ENCODE peak calls at places on chromosomes 12 and 14, in six cellular contexts. U is mammary epithelial cell, Y is lung, V is AG04450, H is fibroblast of pulmonary artery, X is K562. F is an unnamed sample.

GRCh38 chr12:51976376-51977160 is 25.1 kb downstream of the ACVR1B start:
- DNase-seq in H (peak; percentile 97), Y (no peak), V (no peak), X (no peak), U (no peak), F (peak; percentile 26)

GRCh38 chr14:74980746-74981661 is 21.7 kb upstream of the EIF2B2 start:
- DNase-seq in U (no peak), H (peak; percentile 45), V (no peak), X (no peak), Y (no peak), F (peak; percentile 42)

GRCh38 chr14:66000771-66001170 is 485.4 kb upstream of the CCDC196 start:
- DNase-seq in Y (no peak), H (no peak), U (peak; percentile 28), X (no peak), V (no peak), F (peak; percentile 65)

GRCh38 chr12:53004178-53004577 is 2.1 kb upstream of the EIF4B start:
- DNase-seq in H (peak; percentile 21), V (no peak), X (no peak), Y (no peak), U (no peak), F (peak; percentile 53)

GRCh38 chr12:54052745-54053624 is 650 bp upstream of the HOXC4 start:
- DNase-seq in V (no peak), U (no peak), H (no peak), Y (no peak), X (no peak), F (no peak)

GRCh38 chr12:131910302-131911110 is 16.1 kb downstream of the ULK1 start:
- DNase-seq in V (no peak), X (no peak), Y (no peak), H (no peak), U (no peak), F (no peak)

GRCh38 chr12:98893601-98894411 is 248.7 kb downstream of the APAF1 start:
- DNase-seq in Y (no peak), X (no peak), U (no peak), V (no peak), H (no peak), F (no peak)

GRCh38 chr12:51621155-51621922 is 30.3 kb downstream of the SCN8A start:
- DNase-seq in H (peak; percentile 65), U (no peak), V (no peak), X (no peak), Y (no peak), F (no peak)

GRCh38 chr12:92301329-92301728 is 155.7 kb upstream of the BTG1 start:
- DNase-seq in U (no peak), Y (no peak), V (no peak), X (no peak), H (no peak), F (no peak)

GRCh38 chr14:90300649-90301048 is 31.1 kb downstream of the NRDE2 start:
- DNase-seq in X (no peak), U (no peak), H (peak; percentile 46), Y (no peak), V (no peak), F (no peak)

GRCh38 chr12:49367381-49368239 is at the start of gene SPATS2:
- DNase-seq in U (no peak), V (no peak), Y (peak; percentile 91), H (peak; percentile 49), X (peak; percentile 96), F (no peak)

GRCh38 chr14:78840898-78841297 is 670.7 kb downstream of the NRXN3 start:
- DNase-seq in Y (no peak), U (no peak), H (no peak), X (no peak), V (no peak), F (no peak)

GRCh38 chr14:77024171-77024627 is 4.3 kb downstream of the IRF2BPL start:
- DNase-seq in H (peak; percentile 59), X (peak; percentile 40), V (no peak), Y (no peak), U (peak; percentile 65), F (no peak)

GRCh38 chr14:32244404-32244803 is 41.3 kb upstream of the RNU6-8 start:
- DNase-seq in U (no peak), X (no peak), V (no peak), Y (no peak), H (peak; percentile 19), F (no peak)

DNA sequence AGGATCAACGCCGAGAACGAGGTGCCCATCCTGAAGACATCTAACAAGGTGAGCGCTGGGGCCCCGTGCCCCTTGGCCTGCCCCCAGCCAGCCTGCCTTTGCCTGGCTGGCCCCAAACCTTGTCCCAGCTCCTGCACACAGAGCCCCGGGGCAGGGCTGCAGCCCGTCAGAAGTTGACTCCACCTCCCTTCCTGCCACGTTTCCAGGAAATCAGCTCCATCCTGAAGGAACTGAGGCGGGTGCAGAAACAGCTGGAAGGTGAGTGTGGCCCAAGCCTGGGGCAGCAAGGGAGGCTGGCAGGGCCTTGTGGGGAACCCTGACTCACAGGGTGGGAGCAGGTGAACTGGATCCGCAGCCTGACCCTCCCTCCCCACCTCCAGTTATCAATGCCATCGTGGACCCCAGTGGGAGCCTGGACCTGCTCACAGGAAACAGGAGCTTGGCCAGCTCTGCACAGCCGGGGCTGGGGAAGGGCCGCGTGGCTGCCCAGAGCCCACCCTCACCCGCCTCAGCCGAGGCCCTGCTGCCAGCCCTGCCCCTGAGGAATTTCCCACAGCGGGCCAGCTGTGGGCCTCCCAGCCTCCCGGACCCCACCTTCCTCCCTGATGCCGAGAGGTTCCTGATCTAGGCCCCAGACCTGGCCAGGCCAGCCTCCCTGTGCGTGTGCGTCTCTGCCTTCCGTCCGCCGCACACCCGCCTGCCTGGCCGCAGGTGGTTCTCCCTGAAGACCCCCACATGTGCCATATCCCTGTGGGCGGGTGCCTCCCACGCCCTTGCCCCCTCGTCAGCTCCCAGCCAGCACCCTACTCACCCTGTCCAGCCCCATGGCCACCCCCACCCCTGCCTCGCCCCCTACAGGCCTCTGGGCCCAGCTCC is 29.5 kb downstream of the CEP170B start:
- DNase-seq in H (no peak), U (no peak), V (no peak), Y (no peak), X (no peak), F (no peak)
- TF ChIP-seq CTCF in H (no peak), U (no peak), V (no peak), Y (no peak), X (peak; percentile 2), F (no peak)

DNA sequence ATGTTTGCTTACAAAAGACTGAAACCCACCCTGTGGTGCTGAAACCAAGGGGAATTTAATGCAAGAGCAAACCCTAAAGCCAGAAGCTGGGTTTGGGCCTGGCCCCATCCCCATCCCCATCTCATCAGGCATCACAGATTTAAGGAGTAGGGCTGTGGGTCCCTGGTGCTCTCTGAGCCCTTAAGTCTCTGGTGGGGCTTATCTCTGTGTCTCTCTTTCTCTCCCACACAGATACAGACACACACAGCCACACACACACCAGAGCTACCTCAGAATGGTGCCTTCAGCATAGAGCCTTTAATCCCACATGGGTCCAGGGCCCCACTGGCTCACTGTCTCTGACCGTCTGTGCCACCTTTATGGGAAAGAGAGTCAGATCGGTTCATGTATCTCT is 237.0 kb downstream of the SLC41A2 start:
- DNase-seq in U (no peak), Y (no peak), V (no peak), H (no peak), X (no peak), F (no peak)
- H3K4me3 ChIP-seq in U (no peak overlapping the region), Y (no peak overlapping the region), V (no peak overlapping the region), H (no peak overlapping the region), X (no peak overlapping the region), F (no peak overlapping the region)

GRCh38 chr14:39016733-39017095 is 86.3 kb downstream of the SEC23A start:
- DNase-seq in H (no peak), Y (no peak), X (no peak), U (no peak), V (no peak), F (no peak)
- TF ChIP-seq CTCF in H (no peak), Y (no peak), X (no peak), U (no peak), V (no peak), F (no peak)

GRCh38 chr14:104202259-104203070 is 64.1 kb downstream of the KIF26A start:
- DNase-seq in H (no peak), X (no peak), U (no peak), V (no peak), Y (peak; percentile 50), F (no peak)

GRCh38 chr14:104201496-104201895 is 63.1 kb downstream of the KIF26A start:
- DNase-seq in U (no peak), Y (no peak), H (no peak), V (no peak), X (no peak), F (no peak)

GRCh38 chr14:104199266-104199665 is 60.9 kb downstream of the KIF26A start:
- DNase-seq in Y (no peak), U (no peak), X (no peak), V (no peak), H (no peak), F (no peak)

GRCh38 chr14:104200591-104200990 is 62.2 kb downstream of the KIF26A start:
- DNase-seq in H (no peak), Y (no peak), V (no peak), U (no peak), X (no peak), F (no peak)

DNA sequence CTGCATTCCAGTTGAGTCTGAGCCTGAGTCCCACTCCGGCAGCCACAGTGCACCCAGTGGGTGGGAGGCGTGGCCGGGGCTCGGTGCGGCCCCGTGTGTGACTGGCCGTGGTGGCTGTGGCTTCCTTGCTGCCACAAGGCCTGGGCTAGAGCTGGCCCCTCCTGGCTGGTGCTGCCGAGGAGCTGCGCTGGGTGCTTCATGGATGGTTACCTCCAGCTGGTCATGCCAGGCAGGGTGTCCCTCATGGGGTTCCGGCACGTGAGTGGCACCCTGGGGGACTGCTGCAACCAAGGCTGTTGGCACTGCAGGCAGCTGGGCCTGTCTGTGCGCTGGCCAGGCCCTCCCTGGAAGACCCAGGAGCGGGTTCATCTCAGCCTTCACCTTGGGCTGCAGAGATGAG is 62.7 kb downstream of the KIF26A start:
- DNase-seq in H (no peak), V (no peak), X (no peak), Y (no peak), U (no peak), F (no peak)
- H3K4me3 ChIP-seq in H (no peak overlapping the region), V (no peak overlapping the region), X (no peak overlapping the region), Y (no peak overlapping the region), U (no peak overlapping the region), F (no peak overlapping the region)

DNA sequence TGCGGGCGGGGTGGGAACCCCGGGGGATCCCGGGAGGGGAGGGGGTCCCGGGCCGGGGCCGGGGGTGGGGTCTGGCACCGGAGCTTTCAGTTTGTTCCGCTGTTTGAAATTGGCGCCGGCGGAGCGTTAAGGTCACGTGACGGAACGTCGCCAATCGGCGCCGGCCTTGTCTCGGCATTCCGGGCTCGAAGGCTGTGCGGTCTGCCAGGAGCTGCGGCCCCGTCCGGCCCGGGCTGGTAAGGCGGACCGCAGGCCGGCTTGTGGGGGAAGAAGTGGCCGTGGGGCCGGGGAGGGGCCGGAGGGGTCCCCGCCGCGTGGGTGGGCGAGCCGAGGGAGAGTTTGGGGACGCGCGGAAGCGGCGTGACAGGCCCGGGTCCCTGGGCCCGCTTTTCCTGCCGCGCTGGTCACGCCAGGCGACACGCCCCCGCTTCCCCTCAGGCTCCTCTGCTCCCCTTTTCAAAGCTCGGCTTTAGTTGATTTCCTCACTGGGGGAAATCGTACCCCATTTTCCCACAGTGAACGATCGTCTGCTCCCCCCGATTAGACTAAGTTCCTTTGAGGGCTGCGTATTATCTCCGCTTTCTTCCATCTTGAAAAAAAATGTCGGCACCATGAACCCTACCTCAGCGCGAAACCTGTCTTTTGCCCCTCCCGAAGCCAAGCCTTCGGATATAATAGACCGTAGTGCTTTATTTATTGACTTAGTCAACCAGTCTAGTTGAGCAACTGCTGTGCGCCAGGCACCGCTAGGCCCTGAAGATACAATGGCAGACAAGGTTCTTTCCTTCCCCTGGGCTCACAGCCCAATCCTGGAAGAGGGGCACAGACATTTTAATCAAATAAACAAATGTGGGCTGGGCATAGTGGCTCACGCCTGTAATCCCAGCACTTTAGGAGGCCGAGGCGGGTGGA is at the start of the genes FOXM1 and RHNO1:
- DNase-seq in U (peak; percentile 81), H (peak; percentile 89), V (peak; percentile 66), Y (peak; percentile 91), X (peak; percentile 84), F (peak; percentile 89)
- TF ChIP-seq CTCF in U (no peak), H (no peak), V (peak; percentile 11), Y (no peak), X (no peak), F (no peak)

GRCh38 chr12:9786726-9787339 is 26.1 kb upstream of the CD69 start:
- DNase-seq in Y (no peak), H (no peak), U (no peak), X (no peak), V (no peak), F (no peak)
- H3K4me3 ChIP-seq in Y (no peak overlapping the region), H (no peak overlapping the region), U (no peak overlapping the region), X (no peak overlapping the region), V (no peak overlapping the region), F (no peak overlapping the region)